ENCODE peak calls at places on chromosomes 3 and 15, in eight cellular contexts. I is HCT116, C is fibroblast of lung, D is HFF-Myc, S is fibroblast of pulmonary artery, X is BE2C, Z is BJ, A is ovary. V is an unnamed sample.

GRCh38 chr3:61612211-61612995 is 51.0 kb downstream of the PTPRG start:
- DNase-seq in I (no peak), C (peak), D (no peak), S (peak), X (no peak), Z (no peak), A (no peak), V (no peak)

GRCh38 chr15:91549581-91549980 is 303.9 kb upstream of the SLCO3A1 start:
- DNase-seq in I (no peak), C (no peak), D (no peak), S (no peak), X (no peak), Z (no peak), A (no peak), V (no peak)

GRCh38 chr3:98732239-98733054 is 30.7 kb upstream of the ST3GAL6 start:
- DNase-seq in I (peak), C (peak), D (no peak), S (peak), X (peak), Z (no peak), A (peak), V (peak)

GRCh38 chr3:109553573-109554371 is 216.4 kb upstream of the DPPA4 start:
- DNase-seq in I (peak), C (peak), D (no peak), S (no peak), X (no peak), Z (no peak), A (no peak), V (no peak)

GRCh38 chr3:66407281-66408218 is 93.3 kb downstream of the LRIG1 start:
- DNase-seq in I (peak), C (peak), D (no peak), S (peak), X (peak), Z (no peak), A (peak), V (peak)

GRCh38 chr15:94324117-94324826 is 92.9 kb downstream of the MCTP2 start:
- DNase-seq in I (peak), C (peak), D (peak), S (peak), X (peak), Z (no peak), A (peak), V (peak)

GRCh38 chr15:43912991-43913927 is 86.5 kb downstream of the WDR76 start:
- DNase-seq in I (peak), C (peak), D (peak), S (peak), X (peak), Z (peak), A (peak), V (no peak)

GRCh38 chr3:47473391-47473790 is 2.4 kb downstream of the SCAP start:
- DNase-seq in I (no peak), C (no peak), D (no peak), S (no peak), X (no peak), Z (no peak), A (no peak), V (no peak)

GRCh38 chr3:13414040-13414729 is 5.9 kb downstream of the NUP210 start:
- DNase-seq in I (no peak), C (no peak), D (no peak), S (no peak), X (no peak), Z (no peak), A (no peak), V (no peak)

GRCh38 chr3:153756816-153757215 is 364.4 kb upstream of the ARHGEF26 start:
- DNase-seq in I (no peak), C (peak), D (no peak), S (peak), X (no peak), Z (no peak), A (no peak), V (no peak)

GRCh38 chr3:159672728-159673471 is 315.7 kb upstream of the IL12A start:
- DNase-seq in I (no peak), C (peak), D (no peak), S (no peak), X (no peak), Z (no peak), A (no peak), V (no peak)

GRCh38 chr15:81924667-81925183 is 121.1 kb downstream of the MEX3B start:
- DNase-seq in I (no peak), C (no peak), D (no peak), S (no peak), X (no peak), Z (no peak), A (no peak), V (no peak)

GRCh38 chr15:96764946-96765345 is 434.4 kb downstream of the NR2F2 start:
- DNase-seq in I (no peak), C (no peak), D (no peak), S (no peak), X (no peak), Z (no peak), A (no peak), V (no peak)

GRCh38 chr3:27626596-27627118 is 95.5 kb downstream of the EOMES start:
- DNase-seq in I (no peak), C (no peak), D (no peak), S (no peak), X (no peak), Z (no peak), A (no peak), V (no peak)

GRCh38 chr15:31266712-31267111 is 59.9 kb upstream of the KLF13 start:
- DNase-seq in I (no peak), C (no peak), D (no peak), S (no peak), X (no peak), Z (no peak), A (no peak), V (no peak)

GRCh38 chr3:60742606-60743145 is 508.6 kb downstream of the FHIT start:
- DNase-seq in I (no peak), C (peak), D (peak), S (peak), X (no peak), Z (no peak), A (no peak), V (peak)

GRCh38 chr15:45048784-45049631 is 26.0 kb downstream of the SORD start:
- DNase-seq in I (no peak), C (peak), D (no peak), S (peak), X (no peak), Z (no peak), A (no peak), V (no peak)

GRCh38 chr3:133393204-133393603 is 6.7 kb upstream of the BFSP2 start:
- DNase-seq in I (no peak), C (no peak), D (no peak), S (no peak), X (no peak), Z (no peak), A (no peak), V (no peak)

GRCh38 chr3:89795506-89795905 is 688.1 kb downstream of the EPHA3 start:
- DNase-seq in I (no peak), C (no peak), D (no peak), S (no peak), X (no peak), Z (no peak), A (no peak), V (no peak)

GRCh38 chr15:63288778-63289378 is 11.5 kb downstream of the APH1B start:
- DNase-seq in I (peak), C (peak), D (no peak), S (peak), X (no peak), Z (peak), A (no peak), V (no peak)

GRCh38 chr3:28215407-28215806 is 26.0 kb upstream of the CMC1 start:
- DNase-seq in I (no peak), C (no peak), D (no peak), S (no peak), X (no peak), Z (no peak), A (no peak), V (no peak)

GRCh38 chr15:60905587-60905986 is 323.5 kb downstream of the RORA start:
- DNase-seq in I (no peak), C (no peak), D (no peak), S (no peak), X (no peak), Z (no peak), A (no peak), V (no peak)

GRCh38 chr3:112926000-112926399 is 48.9 kb downstream of the CD200R1 start:
- DNase-seq in I (no peak), C (no peak), D (no peak), S (no peak), X (no peak), Z (no peak), A (no peak), V (no peak)

GRCh38 chr3:190356246-190356645 is 31.7 kb upstream of the CLDN16 start:
- DNase-seq in I (no peak), C (peak), D (no peak), S (no peak), X (no peak), Z (no peak), A (no peak), V (no peak)

DNA sequence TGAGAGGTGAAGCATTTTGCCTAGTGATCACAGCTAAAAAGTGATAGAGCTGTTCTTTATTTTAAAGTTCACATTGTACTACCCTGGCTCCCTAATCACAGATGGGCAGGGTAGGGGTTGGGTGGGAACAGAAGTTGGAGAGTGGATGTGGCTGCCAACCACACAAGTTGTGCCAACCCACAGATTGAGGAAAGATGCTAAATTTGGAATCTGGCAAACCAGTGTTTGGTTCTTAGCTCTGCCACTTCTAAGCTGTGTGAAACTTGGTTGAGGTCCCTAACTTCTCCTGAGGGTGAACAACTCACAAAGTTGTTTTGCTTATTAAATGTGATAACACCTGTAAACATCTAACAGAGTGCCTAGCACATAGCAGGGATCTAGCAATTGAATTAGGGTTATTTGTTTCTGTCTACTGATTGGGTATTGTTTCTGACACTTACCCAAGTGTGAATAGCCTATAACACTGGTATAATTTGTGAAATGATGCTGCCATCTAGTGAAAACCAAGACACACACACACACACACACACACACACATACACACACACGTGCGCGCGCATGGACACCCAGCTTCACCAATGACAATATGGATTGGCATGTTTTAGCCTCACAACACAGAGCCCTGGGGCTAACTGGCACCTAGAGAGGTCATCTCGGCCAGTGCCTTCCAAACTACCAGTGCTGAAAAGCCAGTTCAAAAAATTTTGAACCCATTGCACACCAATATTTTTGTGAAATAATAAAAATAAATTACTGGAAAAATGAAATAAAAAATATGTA is 25.3 kb downstream of the ADGRG7 start:
- DNase-seq in I (peak), C (peak), D (no peak), S (peak), X (peak), Z (no peak), A (no peak), V (peak)
- TF ChIP-seq CTCF in I (no peak), C (no peak), D (no peak), S (no peak), X (peak), Z (no peak), A (no peak), V (no peak)

DNA sequence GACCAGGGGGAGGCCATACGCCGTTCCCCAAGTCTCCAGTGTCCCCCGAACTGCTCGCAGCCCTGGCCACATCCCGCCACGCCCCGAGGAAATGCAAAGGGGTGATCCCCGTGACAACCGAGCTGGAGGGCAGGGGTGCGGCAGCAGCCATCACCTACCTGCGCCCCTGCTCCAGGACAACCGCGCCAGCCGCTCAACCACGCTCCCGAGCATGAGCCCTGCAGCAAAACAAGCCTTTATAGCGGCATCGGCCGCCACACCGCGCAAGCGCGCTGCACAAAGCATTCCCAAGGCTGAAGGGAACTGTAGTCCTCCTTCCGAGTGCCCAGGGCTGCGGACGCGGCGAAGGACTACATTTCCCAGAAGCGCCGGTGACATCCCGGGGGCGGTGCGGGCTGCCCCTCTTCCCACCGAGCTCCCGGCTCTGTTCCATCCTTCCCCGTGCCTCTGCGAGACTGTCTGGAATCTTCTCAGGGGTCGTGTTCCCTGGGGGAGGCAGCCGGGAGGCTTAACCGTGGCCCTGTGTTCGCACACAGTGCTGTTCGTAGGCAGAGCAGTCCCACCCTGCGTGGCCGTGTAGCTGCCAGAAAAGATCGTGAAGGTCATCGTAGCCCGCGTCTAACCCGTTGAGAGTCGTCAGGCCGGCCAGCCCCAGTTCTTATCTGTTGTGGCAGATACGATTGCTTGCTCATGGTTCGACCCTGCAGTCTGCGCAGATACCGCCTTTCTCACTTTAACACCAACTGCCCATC is at the start of gene ABCC5:
- DNase-seq in I (peak), C (peak), D (peak), S (peak), X (peak), Z (peak), A (peak), V (peak)
- TF ChIP-seq CTCF in I (no peak), C (no peak), D (peak), S (peak), X (no peak), Z (no peak), A (no peak), V (peak)

GRCh38 chr15:101578443-101578894 is 73.7 kb downstream of the TM2D3 start:
- DNase-seq in I (peak), C (no peak), D (no peak), S (peak), X (peak), Z (no peak), A (no peak), V (peak)
- TF ChIP-seq CTCF in I (peak), C (no peak), D (peak), S (peak), X (peak), Z (peak), A (no peak), V (peak)

DNA sequence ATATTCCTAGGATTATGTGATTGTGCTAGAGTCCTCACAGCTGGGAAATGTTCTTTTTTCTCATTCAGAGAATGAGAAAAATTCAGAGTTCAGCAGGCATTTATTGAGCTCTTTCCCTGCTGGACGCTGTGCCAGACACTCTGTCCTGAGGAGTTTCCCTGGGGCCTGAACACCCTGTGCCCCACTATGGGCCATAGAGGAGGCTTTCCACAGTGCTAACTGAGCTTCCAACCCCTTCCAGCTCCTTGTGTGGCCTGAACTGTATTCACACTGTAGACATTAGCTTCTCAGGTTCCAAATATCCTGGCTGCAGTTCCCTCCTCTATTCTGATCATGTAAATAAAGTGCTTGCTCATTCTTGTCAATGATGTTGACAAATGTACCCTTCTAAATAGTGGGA is 10.0 kb downstream of the ABHD2 start:
- DNase-seq in I (no peak), C (no peak), D (no peak), S (no peak), X (no peak), Z (no peak), A (no peak), V (no peak)
- TF ChIP-seq CTCF in I (no peak), C (no peak), D (no peak), S (no peak), X (no peak), Z (no peak), A (no peak), V (no peak)

GRCh38 chr3:48685293-48685602 is 467 bp downstream of the NCKIPSD start:
- DNase-seq in I (no peak), C (no peak), D (no peak), S (no peak), X (no peak), Z (no peak), A (no peak), V (no peak)
- TF ChIP-seq CTCF in I (no peak), C (no peak), D (peak), S (no peak), X (peak), Z (peak), A (no peak), V (no peak)

GRCh38 chr15:38817427-38818155 is 253.0 kb upstream of the RASGRP1 start:
- DNase-seq in I (peak), C (peak), D (peak), S (peak), X (peak), Z (peak), A (peak), V (peak)
- TF ChIP-seq CTCF in I (peak), C (peak), D (peak), S (peak), X (peak), Z (peak), A (peak), V (peak)

DNA sequence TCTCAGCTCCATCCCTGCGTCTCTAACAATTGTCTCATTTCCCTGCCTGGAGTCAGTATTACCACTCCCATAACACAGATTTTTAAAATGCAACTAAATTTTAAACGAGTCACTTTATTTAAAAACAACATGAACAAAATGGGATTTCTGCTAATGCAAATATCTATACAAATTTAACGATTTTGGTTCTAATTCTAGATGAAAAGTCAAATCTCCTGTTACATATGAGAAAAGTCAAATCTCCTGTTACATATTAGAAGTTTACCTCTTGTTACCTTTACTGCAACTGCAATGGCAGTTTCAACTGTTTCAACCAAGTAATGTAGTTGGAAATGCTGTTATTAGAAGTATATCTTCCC is 578 bp upstream of the RPL39L start:
- DNase-seq in I (no peak), C (no peak), D (no peak), S (no peak), X (no peak), Z (no peak), A (no peak), V (no peak)
- TF ChIP-seq CTCF in I (no peak), C (no peak), D (no peak), S (no peak), X (no peak), Z (no peak), A (no peak), V (peak)

V was measured in nephron progenitor cell.